ENCODE peak calls at places on chromosomes 11 and 22, in five cellular contexts. A, R, N, V and D are unnamed samples.

GRCh38 chr11:92738281-92738680 is 231.2 kb upstream of the MTNR1B start:
- DNase-seq in V (no peak), A (no peak), R (no peak), N (no peak), D (no peak)

GRCh38 chr22:37525073-37525745 is 6.0 kb upstream of the CARD10 start:
- DNase-seq in V (no peak), R (no peak), A (peak), N (peak), D (no peak)

GRCh38 chr11:57663975-57664374 is 3.9 kb upstream of the ZDHHC5 start:
- DNase-seq in N (no peak), V (no peak), A (no peak), R (no peak), D (no peak)

GRCh38 chr11:9566561-9567063 is 6.9 kb upstream of the WEE1 start:
- DNase-seq in R (no peak), A (peak), N (peak), V (no peak), D (no peak)

GRCh38 chr11:130314749-130315285 is at the start of gene ZBTB44:
- DNase-seq in V (peak), N (peak), A (peak), R (peak), D (peak)

GRCh38 chr22:24824250-24824649 is 18.2 kb downstream of the SGSM1 start:
- DNase-seq in V (no peak), N (no peak), A (no peak), R (no peak), D (no peak)

GRCh38 chr22:24159650-24160049 is 21.6 kb upstream of the SUSD2 start:
- DNase-seq in R (no peak), N (no peak), V (no peak), A (no peak), D (no peak)

GRCh38 chr22:44707752-44708151 is 5.7 kb downstream of the PRR5 start:
- DNase-seq in V (no peak), R (no peak), A (no peak), N (peak), D (no peak)

GRCh38 chr22:33577862-33578411 is 342.3 kb downstream of the LARGE1 start:
- DNase-seq in V (no peak), N (no peak), A (no peak), R (no peak), D (no peak)

GRCh38 chr11:79796704-79797103 is 355.9 kb upstream of the TENM4 start:
- DNase-seq in V (no peak), A (no peak), R (no peak), N (no peak), D (no peak)

GRCh38 chr11:72924568-72925190 is 110.5 kb downstream of the ATG16L2 start:
- DNase-seq in R (no peak), A (peak), N (peak), V (no peak), D (no peak)

GRCh38 chr11:1877211-1878133 is 14.2 kb downstream of the PRR33 start:
- DNase-seq in N (peak), R (no peak), A (no peak), V (no peak), D (peak)

GRCh38 chr11:106493751-106494150 is 416.3 kb downstream of the AASDHPPT start:
- DNase-seq in R (no peak), V (no peak), N (peak), A (no peak), D (no peak)

GRCh38 chr11:12750181-12750580 is 76.0 kb downstream of the TEAD1 start:
- DNase-seq in N (no peak), V (no peak), A (no peak), R (no peak), D (no peak)

GRCh38 chr22:37634505-37635002 is 4.9 kb upstream of the SH3BP1 start:
- DNase-seq in R (no peak), A (no peak), N (peak), V (no peak), D (no peak)

GRCh38 chr11:44609028-44609782 is 43.7 kb downstream of the CD82 start:
- DNase-seq in N (no peak), A (no peak), V (no peak), R (no peak), D (no peak)

GRCh38 chr11:132844956-132845355 is 687.3 kb downstream of the OPCML start:
- DNase-seq in N (peak), R (no peak), A (peak), V (no peak), D (no peak)